ENCODE peak calls at places on chromosomes 11 and 22, in eight cellular contexts. W is fibroblast of lung, P is lower lobe of right lung, X is upper lobe of right lung, R is esophagus squamous epithelium, L is epithelial cell of prostate, N is SJCRH30, U is A549. H is an unnamed sample.

GRCh38 chr22:35777335-35777975 is 59.8 kb downstream of the APOL5 start:
- DNase-seq in W (peak), P (no peak), X (no peak), R (no peak), L (peak), N (no peak), U (no peak), H (no peak)

GRCh38 chr22:43921361-43921760 is 2.2 kb upstream of the PNPLA3 start:
- DNase-seq in W (peak), P (no peak), X (no peak), R (no peak), L (no peak), N (peak), U (no peak), H (no peak)

GRCh38 chr11:96576383-96576782 is 186.6 kb downstream of the JRKL start:
- DNase-seq in W (no peak), P (no peak), X (no peak), R (no peak), L (no peak), N (no peak), U (no peak), H (no peak)

GRCh38 chr22:49677495-49677889 is 150.2 kb downstream of the BRD1 start:
- DNase-seq in W (no peak), P (peak), X (no peak), R (no peak), L (no peak), N (peak), U (no peak), H (peak)

GRCh38 chr11:118401880-118402590 is 629 bp downstream of the ATP5MG start:
- DNase-seq in W (peak), P (no peak), X (no peak), R (no peak), L (no peak), N (no peak), U (peak), H (no peak)

GRCh38 chr11:28463826-28464225 is 355.6 kb downstream of the METTL15 start:
- DNase-seq in W (peak), P (no peak), X (no peak), R (no peak), L (no peak), N (no peak), U (no peak), H (no peak)

GRCh38 chr11:62671604-62672528 is at the start of the genes LBHD1 and UQCC3:
- DNase-seq in W (peak), P (peak), X (peak), R (peak), L (no peak), N (peak), U (peak), H (peak)

GRCh38 chr11:73258104-73258684 is 13.9 kb upstream of the P2RY6 start:
- DNase-seq in W (no peak), P (no peak), X (no peak), R (no peak), L (no peak), N (no peak), U (no peak), H (no peak)

GRCh38 chr11:96307748-96308133 is 35.3 kb downstream of the MAML2 start:
- DNase-seq in W (peak), P (no peak), X (no peak), R (no peak), L (peak), N (peak), U (peak), H (no peak)

GRCh38 chr11:65041206-65042035 is at the start of gene SAC3D1:
- DNase-seq in W (peak), P (peak), X (peak), R (no peak), L (no peak), N (peak), U (peak), H (no peak)

GRCh38 chr11:57336111-57336666 is 497 bp upstream of the SSRP1 start:
- DNase-seq in W (no peak), P (no peak), X (no peak), R (no peak), L (no peak), N (no peak), U (no peak), H (no peak)

GRCh38 chr11:70918242-70918641 is 334.1 kb downstream of the SHANK2 start:
- DNase-seq in W (no peak), P (no peak), X (peak), R (no peak), L (no peak), N (no peak), U (no peak), H (no peak)

GRCh38 chr11:28259177-28259843 is 151.1 kb downstream of the METTL15 start:
- DNase-seq in W (no peak), P (no peak), X (no peak), R (no peak), L (no peak), N (no peak), U (no peak), H (no peak)

GRCh38 chr22:47309946-47310345 is 547.5 kb downstream of the TBC1D22A start:
- DNase-seq in W (no peak), P (no peak), X (no peak), R (no peak), L (no peak), N (peak), U (no peak), H (no peak)

GRCh38 chr11:115168686-115169085 is 335.5 kb downstream of the CADM1 start:
- DNase-seq in W (no peak), P (no peak), X (no peak), R (no peak), L (no peak), N (no peak), U (no peak), H (no peak)

GRCh38 chr11:129853508-129854228 is 38.0 kb downstream of the TMEM45B start:
- DNase-seq in W (peak), P (peak), X (peak), R (no peak), L (peak), N (peak), U (no peak), H (peak)

GRCh38 chr22:31085493-31085824 is 4.3 kb downstream of the SMTN start:
- DNase-seq in W (no peak), P (no peak), X (no peak), R (no peak), L (no peak), N (no peak), U (no peak), H (no peak)

GRCh38 chr11:118928870-118929495 is 3.3 kb upstream of the BCL9L start:
- DNase-seq in W (peak), P (peak), X (peak), R (no peak), L (no peak), N (peak), U (no peak), H (peak)

GRCh38 chr11:45285931-45286632 is at the start of gene SYT13:
- DNase-seq in W (peak), P (no peak), X (no peak), R (no peak), L (no peak), N (no peak), U (peak), H (peak)

GRCh38 chr11:108589136-108589535 is 4.4 kb downstream of the EXPH5 start:
- DNase-seq in W (no peak), P (no peak), X (no peak), R (no peak), L (no peak), N (peak), U (no peak), H (no peak)

GRCh38 chr11:2471048-2471803 is 26.4 kb downstream of the KCNQ1 start:
- DNase-seq in W (no peak), P (no peak), X (peak), R (no peak), L (no peak), N (no peak), U (no peak), H (peak)

GRCh38 chr11:125071831-125072209 is 8.7 kb downstream of the SLC37A2 start:
- DNase-seq in W (no peak), P (no peak), X (peak), R (no peak), L (no peak), N (no peak), U (no peak), H (no peak)

GRCh38 chr22:41825376-41825775 is 7.5 kb upstream of the SREBF2 start:
- DNase-seq in W (peak), P (no peak), X (no peak), R (no peak), L (no peak), N (no peak), U (no peak), H (no peak)

DNA sequence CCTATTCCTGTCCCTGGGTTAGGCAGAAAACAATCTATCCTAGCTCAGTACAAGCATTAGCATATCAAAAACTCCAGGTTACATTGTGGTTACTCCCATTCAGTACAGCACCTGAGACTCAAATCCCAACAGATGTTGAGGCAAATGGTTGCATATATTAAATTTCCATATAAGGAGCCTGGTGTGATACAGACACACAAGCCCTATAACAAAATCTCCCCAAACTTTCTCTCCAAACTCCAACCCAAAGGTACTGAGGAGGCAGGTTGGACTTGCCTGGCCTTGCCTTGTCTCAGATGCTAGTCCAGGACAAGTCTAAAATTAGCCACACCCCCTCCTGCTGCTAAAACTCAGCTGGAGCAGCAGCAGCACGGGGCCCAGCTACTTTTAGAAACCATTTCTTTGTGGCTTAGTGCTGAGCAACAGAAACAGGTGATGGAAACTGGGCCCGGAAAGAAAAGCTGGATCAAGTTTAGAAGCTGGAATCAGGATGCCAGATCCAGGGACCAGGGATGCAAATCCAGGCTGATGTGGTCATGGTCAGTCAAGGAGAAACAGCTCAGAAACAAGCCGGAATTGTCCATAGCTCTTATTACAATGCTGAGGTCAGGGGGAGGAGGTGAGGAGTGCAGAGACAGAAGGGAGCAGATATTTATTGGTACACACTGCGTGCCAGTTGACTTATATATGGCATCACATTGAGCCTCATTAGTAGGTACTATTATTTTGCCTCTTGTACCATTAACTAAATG is 73.7 kb upstream of the AMOTL1 start:
- DNase-seq in W (no peak), P (no peak), X (no peak), R (no peak), L (no peak), N (peak), U (no peak), H (no peak)
- H3K27ac ChIP-seq in W (no peak), P (no peak), X (no peak), R (peak), L (peak), N (no peak), U (no peak), H (no peak)

GRCh38 chr11:1042626-1043562 is 6.4 kb upstream of the MUC6 start:
- DNase-seq in W (no peak), P (peak), X (peak), R (no peak), L (no peak), N (no peak), U (no peak), H (peak)

GRCh38 chr11:1043563-1044096 is 7.1 kb upstream of the MUC6 start:
- DNase-seq in W (no peak), P (no peak), X (peak), R (no peak), L (no peak), N (no peak), U (no peak), H (peak)

GRCh38 chr11:1041471-1041870 is 5.0 kb upstream of the MUC6 start:
- DNase-seq in W (no peak), P (peak), X (peak), R (no peak), L (no peak), N (no peak), U (no peak), H (peak)

GRCh38 chr11:1041936-1042608 is 5.6 kb upstream of the MUC6 start:
- DNase-seq in W (no peak), P (peak), X (peak), R (no peak), L (no peak), N (no peak), U (peak), H (peak)

DNA sequence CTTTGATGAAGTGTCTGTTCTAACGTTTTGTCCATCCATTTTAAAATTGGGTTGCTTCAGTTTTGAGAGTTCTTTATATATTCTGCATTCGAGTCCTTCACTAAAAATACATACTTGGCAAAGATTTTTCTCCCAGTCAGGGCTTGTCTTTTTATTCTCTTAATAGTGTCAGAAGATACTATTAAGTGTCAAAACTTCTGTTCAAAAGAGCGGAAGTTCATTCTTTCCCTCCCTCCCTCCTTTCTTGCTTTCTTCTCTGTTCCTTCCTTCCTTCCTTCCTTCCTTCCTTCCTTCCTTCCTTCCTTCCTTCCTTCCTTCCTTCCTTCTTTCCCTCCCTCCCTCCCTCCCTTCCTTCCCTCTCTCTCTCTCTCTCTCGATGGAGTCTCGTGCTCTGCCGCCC is 7.6 kb upstream of the MUC6 start:
- DNase-seq in W (no peak), P (no peak), X (no peak), R (no peak), L (no peak), N (no peak), U (no peak), H (no peak)
- H3K27ac ChIP-seq in W (no peak), P (no peak), X (no peak), R (no peak), L (no peak), N (no peak), U (no peak), H (no peak)

GRCh38 chr11:123173856-123174186 is 21.2 kb downstream of the CLMP start:
- DNase-seq in W (no peak), P (no peak), X (no peak), R (no peak), L (no peak), N (no peak), U (no peak), H (no peak)

GRCh38 chr11:123179571-123179970 is 15.5 kb downstream of the CLMP start:
- DNase-seq in W (no peak), P (no peak), X (no peak), R (no peak), L (no peak), N (no peak), U (no peak), H (no peak)

GRCh38 chr11:123178166-123178565 is 16.9 kb downstream of the CLMP start:
- DNase-seq in W (no peak), P (no peak), X (no peak), R (no peak), L (no peak), N (no peak), U (no peak), H (no peak)

GRCh38 chr11:123174196-123175183 is 20.6 kb downstream of the CLMP start:
- DNase-seq in W (peak), P (no peak), X (no peak), R (no peak), L (peak), N (peak), U (no peak), H (peak)

GRCh38 chr11:123176785-123177184 is 18.3 kb downstream of the CLMP start:
- DNase-seq in W (no peak), P (no peak), X (no peak), R (no peak), L (no peak), N (no peak), U (no peak), H (no peak)
- H3K27ac ChIP-seq in W (peak), P (no peak), X (no peak), R (no peak), L (no peak), N (no peak), U (peak), H (no peak)

GRCh38 chr11:113992459-113993105 is 17.7 kb downstream of the HTR3A start:
- DNase-seq in W (no peak), P (no peak), X (no peak), R (no peak), L (no peak), N (no peak), U (no peak), H (no peak)

GRCh38 chr11:113989381-113989780 is 14.5 kb downstream of the HTR3A start:
- DNase-seq in W (no peak), P (no peak), X (no peak), R (no peak), L (no peak), N (no peak), U (no peak), H (no peak)

GRCh38 chr11:113991170-113991569 is 16.3 kb downstream of the HTR3A start:
- DNase-seq in W (peak), P (no peak), X (no peak), R (no peak), L (no peak), N (peak), U (no peak), H (no peak)

GRCh38 chr11:113991718-113992458 is 17.0 kb downstream of the HTR3A start:
- DNase-seq in W (no peak), P (no peak), X (no peak), R (no peak), L (no peak), N (peak), U (no peak), H (no peak)

GRCh38 chr11:113989916-113990315 is 15.0 kb downstream of the HTR3A start:
- DNase-seq in W (no peak), P (no peak), X (no peak), R (no peak), L (no peak), N (no peak), U (no peak), H (no peak)
- H3K27ac ChIP-seq in W (no peak), P (no peak), X (no peak), R (no peak), L (no peak), N (no peak), U (no peak), H (no peak)

GRCh38 chr22:46145896-46146295 is 4.4 kb upstream of the PPARA start:
- DNase-seq in W (no peak), P (no peak), X (no peak), R (no peak), L (no peak), N (no peak), U (no peak), H (peak)

GRCh38 chr22:46147471-46148267 is 2.7 kb upstream of the PPARA start:
- DNase-seq in W (no peak), P (no peak), X (peak), R (no peak), L (no peak), N (no peak), U (no peak), H (peak)

GRCh38 chr22:46148336-46148735 is 2.0 kb upstream of the PPARA start:
- DNase-seq in W (no peak), P (no peak), X (no peak), R (no peak), L (no peak), N (no peak), U (no peak), H (peak)

GRCh38 chr22:46146329-46146728 is 4.0 kb upstream of the PPARA start:
- DNase-seq in W (no peak), P (no peak), X (no peak), R (no peak), L (no peak), N (no peak), U (no peak), H (peak)

DNA sequence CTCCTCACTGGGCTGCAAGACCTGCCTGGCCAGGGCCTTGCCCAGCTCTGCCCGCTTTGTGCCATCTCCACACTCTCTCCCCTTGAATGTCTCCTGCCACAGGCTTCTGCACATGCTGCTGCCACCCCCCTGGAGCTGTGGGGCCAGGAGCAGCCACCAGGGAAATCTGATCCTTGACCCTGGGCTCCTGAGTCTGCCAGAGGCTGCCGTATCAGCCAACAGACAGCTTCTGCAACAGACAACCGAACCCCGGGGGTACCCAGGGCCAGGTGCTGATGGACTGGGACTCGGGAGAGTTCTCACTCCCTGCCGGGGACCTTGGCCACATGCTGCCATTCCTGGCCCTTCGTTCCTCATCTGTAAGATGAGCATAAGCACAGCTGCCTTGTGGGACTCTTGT is 3.3 kb upstream of the PPARA start:
- DNase-seq in W (no peak), P (no peak), X (peak), R (no peak), L (no peak), N (no peak), U (no peak), H (peak)
- H3K27ac ChIP-seq in W (no peak), P (no peak), X (no peak), R (no peak), L (no peak), N (no peak), U (no peak), H (peak)

GRCh38 chr11:86245369-86246292 is 1.1 kb downstream of the EED start:
- DNase-seq in W (peak), P (no peak), X (no peak), R (no peak), L (no peak), N (peak), U (peak), H (no peak)

GRCh38 chr11:86241956-86242525 is 2.5 kb upstream of the EED start:
- DNase-seq in W (no peak), P (no peak), X (no peak), R (no peak), L (no peak), N (no peak), U (no peak), H (no peak)

GRCh38 chr11:86244522-86245368 is at the start of gene EED:
- DNase-seq in W (peak), P (peak), X (peak), R (peak), L (peak), N (peak), U (peak), H (peak)

GRCh38 chr11:86243377-86243776 is 1.2 kb upstream of the EED start:
- DNase-seq in W (no peak), P (no peak), X (no peak), R (no peak), L (no peak), N (no peak), U (no peak), H (no peak)

DNA sequence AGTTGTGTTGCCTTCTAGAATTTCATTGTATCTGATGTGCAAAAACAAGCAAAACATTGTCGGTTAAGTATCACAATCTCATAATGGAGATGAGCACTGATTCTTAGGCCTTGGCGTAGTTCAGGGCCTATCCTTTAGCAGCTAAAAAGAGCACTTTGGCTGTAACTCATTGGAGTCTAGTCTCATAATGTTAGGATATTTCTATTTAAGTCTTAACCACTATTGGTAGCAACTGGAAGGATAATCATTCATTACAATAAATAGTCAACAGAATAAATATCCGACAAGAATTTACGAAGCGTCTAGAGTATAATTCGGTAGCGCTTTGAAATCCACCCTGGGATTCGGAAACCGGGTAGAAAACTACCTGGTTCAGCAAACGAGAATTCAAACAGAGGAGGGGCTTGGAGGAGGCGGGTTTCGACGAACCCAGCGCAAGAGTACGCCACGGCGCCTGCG is 461 bp upstream of the EED start:
- DNase-seq in W (peak), P (peak), X (peak), R (no peak), L (peak), N (peak), U (peak), H (peak)
- H3K27ac ChIP-seq in W (peak), P (peak), X (peak), R (peak), L (peak), N (peak), U (peak), H (peak)